ENCODE peak calls at places on chromosomes 7 and 10, in six cellular contexts. T is posterior vena cava; I is KBM-7; Y is progenitor cell of endocrine pancreas; G is activated T-cell treated with anti-CD3 and anti-CD28 coated beads, Interleukin-2, amount 50 U/mL, for 72 hours; A is B cell. N is an unnamed sample.

GRCh38 chr10:22560391-22561239 is 153.8 kb downstream of the PIP4K2A start:
- DNase-seq in T (no peak), A (no peak), I (no peak), Y (no peak), G (no peak), N (no peak)

GRCh38 chr7:1291040-1291689 is 58.5 kb downstream of the UNCX start:
- DNase-seq in T (no peak), G (no peak), I (no peak), A (no peak), Y (no peak), N (no peak)

GRCh38 chr7:36036590-36036989 is 116.5 kb upstream of the EEPD1 start:
- DNase-seq in A (no peak), T (no peak), Y (no peak), G (no peak), I (no peak), N (peak)

GRCh38 chr10:11016959-11017574 is 605 bp upstream of the CELF2 start:
- DNase-seq in T (no peak), G (no peak), A (no peak), I (peak), Y (no peak), N (no peak)

GRCh38 chr10:98045785-98046389 is 15.5 kb upstream of the CRTAC1 start:
- DNase-seq in Y (peak), A (peak), I (peak), T (no peak), G (peak), N (peak)

GRCh38 chr7:31056775-31057346 is 4.8 kb downstream of the ADCYAP1R1 start:
- DNase-seq in I (no peak), A (no peak), Y (no peak), T (no peak), G (no peak), N (no peak)

GRCh38 chr7:156816943-156817572 is 75.9 kb downstream of the LMBR1 start:
- DNase-seq in A (no peak), Y (no peak), I (peak), T (no peak), G (no peak), N (peak)

GRCh38 chr7:55066938-55067337 is 48.1 kb downstream of the EGFR start:
- DNase-seq in G (no peak), A (no peak), I (no peak), T (no peak), Y (no peak), N (no peak)

GRCh38 chr7:15131661-15132060 is 229.1 kb upstream of the DGKB start:
- DNase-seq in A (no peak), G (no peak), Y (no peak), I (no peak), T (no peak), N (no peak)

GRCh38 chr7:154296443-154296842 is 244.2 kb downstream of the DPP6 start:
- DNase-seq in Y (no peak), I (no peak), A (no peak), G (no peak), T (no peak), N (no peak)

GRCh38 chr7:67019562-67020390 is 23.1 kb downstream of the TYW1 start:
- DNase-seq in Y (no peak), A (no peak), I (peak), G (peak), T (peak), N (peak)